ENCODE peak calls at places on chromosomes 5 and 9, in four cellular contexts. One of them, this sample, is unnamed.

GRCh38 chr9:32992596-32993238 is 8.7 kb downstream of the APTX start:
- ATAC-seq in T-helper 17 cell: no peak
- ATAC-seq in Right ventricle myocardium superior: peak
- ATAC-seq in heart right ventricle: peak
- ATAC-seq in this sample: no peak

GRCh38 chr9:75002422-75003023 is 25.6 kb downstream of the CARNMT1 start:
- ATAC-seq in T-helper 17 cell: peak
- ATAC-seq in Right ventricle myocardium superior: no peak
- ATAC-seq in heart right ventricle: no peak
- ATAC-seq in this sample: peak

GRCh38 chr9:123074627-123075026 is 41.2 kb downstream of the GPR21 start:
- ATAC-seq in T-helper 17 cell: no peak
- ATAC-seq in Right ventricle myocardium superior: no peak
- ATAC-seq in heart right ventricle: no peak
- ATAC-seq in this sample: no peak

GRCh38 chr9:95753762-95754465 is 121.6 kb upstream of the ERCC6L2 start:
- ATAC-seq in T-helper 17 cell: no peak
- ATAC-seq in Right ventricle myocardium superior: peak
- ATAC-seq in heart right ventricle: peak
- ATAC-seq in this sample: peak

GRCh38 chr9:131046581-131047202 is 37.7 kb downstream of the LAMC3 start:
- ATAC-seq in T-helper 17 cell: peak
- ATAC-seq in Right ventricle myocardium superior: peak
- ATAC-seq in heart right ventricle: peak
- ATAC-seq in this sample: peak

GRCh38 chr5:139294372-139295165 is 1.0 kb downstream of the MATR3 start:
- ATAC-seq in T-helper 17 cell: peak
- ATAC-seq in Right ventricle myocardium superior: peak
- ATAC-seq in heart right ventricle: peak
- ATAC-seq in this sample: peak

GRCh38 chr5:169114466-169114865 is 186.5 kb downstream of the SLIT3 start:
- ATAC-seq in T-helper 17 cell: no peak
- ATAC-seq in Right ventricle myocardium superior: no peak
- ATAC-seq in heart right ventricle: no peak
- ATAC-seq in this sample: no peak

GRCh38 chr9:14066032-14066431 is 247.9 kb downstream of the NFIB start:
- ATAC-seq in T-helper 17 cell: no peak
- ATAC-seq in Right ventricle myocardium superior: no peak
- ATAC-seq in heart right ventricle: no peak
- ATAC-seq in this sample: no peak

GRCh38 chr5:79612667-79613190 is 488 bp downstream of the TENT2 start:
- ATAC-seq in T-helper 17 cell: peak
- ATAC-seq in Right ventricle myocardium superior: peak
- ATAC-seq in heart right ventricle: peak
- ATAC-seq in this sample: peak

This sample was measured in gastroesophageal sphincter.